ENCODE peak calls at places on chromosomes 7 and 10, in four cellular contexts. Y, F, B and R are unnamed samples. For H3K9me3, the result is how much of the 10 kb centered on the place peaks cover.

GRCh38 chr10:47184724-47185330 is 115.2 kb upstream of the GDF10 start:
- DNase-seq in Y (no peak), B (no peak), F (no peak), R (no peak)

GRCh38 chr7:118855290-118855689 is 630.8 kb downstream of the ANKRD7 start:
- DNase-seq in F (no peak), B (no peak), Y (no peak), R (no peak)

GRCh38 chr7:6387734-6388294 is 59.9 kb downstream of the DAGLB start:
- DNase-seq in B (no peak), F (no peak), Y (no peak), R (no peak)

GRCh38 chr7:50512384-50512783 is 52.8 kb downstream of the DDC start:
- DNase-seq in B (no peak), F (no peak), Y (no peak), R (no peak)

GRCh38 chr10:44671321-44671720 is 239.8 kb upstream of the TMEM72 start:
- DNase-seq in Y (no peak), B (no peak), F (no peak), R (no peak)

GRCh38 chr7:142557971-142558582 is 191.2 kb upstream of the PRSS1 start:
- DNase-seq in Y (no peak), F (peak), B (no peak), R (no peak)

GRCh38 chr10:85786401-85786899 is 580.1 kb downstream of the GRID1 start:
- DNase-seq in B (no peak), F (no peak), Y (no peak), R (no peak)

GRCh38 chr7:128017460-128017859 is 13.8 kb downstream of the LRRC4 start:
- DNase-seq in B (no peak), F (no peak), Y (no peak), R (no peak)

GRCh38 chr7:86733783-86734182 is 90.1 kb downstream of the GRM3 start:
- DNase-seq in Y (no peak), B (no peak), F (peak), R (no peak)

GRCh38 chr7:11591943-11592342 is 240.1 kb downstream of the THSD7A start:
- DNase-seq in B (no peak), Y (no peak), F (no peak), R (no peak)

GRCh38 chr10:66772511-66772910 is 153.3 kb upstream of the LRRTM3 start:
- DNase-seq in B (no peak), Y (no peak), F (no peak), R (no peak)

GRCh38 chr10:95289003-95289920 is 1.5 kb downstream of the PDLIM1 start:
- DNase-seq in F (peak), Y (no peak), B (no peak), R (no peak)

GRCh38 chr7:13312327-13312726 is 624.9 kb downstream of the ARL4A start:
- DNase-seq in B (no peak), F (no peak), Y (no peak), R (no peak)

GRCh38 chr7:13308423-13308822 is 621.0 kb downstream of the ARL4A start:
- DNase-seq in B (no peak), F (no peak), Y (no peak), R (no peak)

GRCh38 chr7:13309535-13309934 is 622.1 kb downstream of the ARL4A start:
- DNase-seq in Y (no peak), B (no peak), F (peak), R (no peak)
- H3K9me3 ChIP-seq in Y (under half), B (under half), F (under half), R (under half)

GRCh38 chr7:158073845-158074840 is 513.5 kb downstream of the PTPRN2 start:
- DNase-seq in Y (no peak), F (no peak), B (no peak), R (no peak)
- H3K9me3 ChIP-seq in Y (half or more), F (under half), B (under half), R (under half)

GRCh38 chr10:37584643-37585042 is 272.8 kb downstream of the ZNF248 start:
- DNase-seq in Y (no peak), F (no peak), B (no peak), R (no peak)
- H3K9me3 ChIP-seq in Y (under half), F (under half), B (under half), R (under half)

GRCh38 chr7:152140560-152140959 is 115.1 kb downstream of the GALNT11 start:
- DNase-seq in Y (no peak), B (no peak), F (no peak), R (no peak)
- H3K9me3 ChIP-seq in Y (under half), B (under half), F (under half), R (under half)

GRCh38 chr10:74510594-74510993 is 315.8 kb upstream of the KAT6B start:
- DNase-seq in F (no peak), Y (no peak), B (no peak), R (no peak)

GRCh38 chr10:74514322-74514721 is 312.1 kb upstream of the KAT6B start:
- DNase-seq in B (no peak), F (no peak), Y (no peak), R (no peak)

DNA sequence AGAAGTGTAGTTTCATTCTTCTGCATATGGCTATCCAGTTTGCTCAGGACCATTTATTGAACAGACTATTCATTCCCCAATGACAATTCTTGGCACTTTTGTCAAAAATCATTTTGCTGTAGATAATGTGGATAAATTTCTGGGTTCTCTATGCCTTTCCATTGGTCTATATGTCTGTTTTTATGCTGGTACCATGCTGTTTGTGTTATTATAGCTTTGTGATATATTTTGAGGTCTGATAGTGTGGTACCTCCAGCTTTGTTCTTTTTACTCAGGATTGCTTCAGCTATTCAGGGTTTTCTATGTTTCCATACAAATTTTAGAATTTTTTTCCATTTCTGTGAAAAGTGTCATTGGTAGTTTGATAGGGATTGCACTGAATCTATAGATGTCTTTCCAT is 315.3 kb upstream of the KAT6B start:
- DNase-seq in B (no peak), F (no peak), Y (no peak), R (no peak)
- H3K9me3 ChIP-seq in B (under half), F (under half), Y (under half), R (under half)